ENCODE peak calls at places on chromosomes 6 and 20, in eight cellular contexts. Y, Q, R, F, E, G, B and J are unnamed samples.

GRCh38 chr6:15001511-15001910 is 244.4 kb upstream of the JARID2 start:
- DNase-seq in F (no peak), B (no peak), E (no peak), Y (no peak), G (no peak), Q (no peak), R (no peak), J (no peak)

GRCh38 chr6:113306552-113307145 is 550.5 kb upstream of the MARCKS start:
- DNase-seq in Y (peak), R (peak), Q (no peak), F (peak), B (peak), E (peak), G (peak), J (no peak)

GRCh38 chr6:76876922-76877553 is 586.3 kb downstream of the HTR1B start:
- DNase-seq in F (no peak), R (no peak), B (no peak), E (peak), G (no peak), Y (peak), Q (no peak), J (no peak)

GRCh38 chr20:18019068-18019467 is 38.6 kb downstream of the OVOL2 start:
- DNase-seq in Q (no peak), B (peak), G (no peak), F (no peak), Y (peak), R (no peak), E (no peak), J (no peak)

GRCh38 chr6:119312441-119312840 is 37.1 kb downstream of the MAN1A1 start:
- DNase-seq in B (peak), G (no peak), Q (no peak), E (no peak), R (no peak), Y (no peak), F (no peak), J (no peak)

GRCh38 chr6:21277601-21278043 is 315.9 kb upstream of the SOX4 start:
- DNase-seq in Y (no peak), F (no peak), R (no peak), Q (no peak), G (no peak), B (no peak), E (no peak), J (no peak)

GRCh38 chr6:148389086-148389485 is 46.4 kb downstream of the SASH1 start:
- DNase-seq in F (no peak), B (no peak), Y (no peak), R (no peak), Q (no peak), G (no peak), E (no peak), J (no peak)

GRCh38 chr20:6575912-6576391 is 191.5 kb upstream of the BMP2 start:
- DNase-seq in R (no peak), Y (no peak), Q (peak), F (no peak), G (no peak), B (no peak), E (no peak), J (no peak)

GRCh38 chr6:157606516-157606915 is 216.5 kb upstream of the SNX9 start:
- DNase-seq in Y (no peak), F (peak), B (no peak), G (no peak), Q (no peak), E (no peak), R (no peak), J (no peak)

GRCh38 chr6:25192562-25192961 is 86.6 kb upstream of the CARMIL1 start:
- DNase-seq in G (no peak), F (no peak), Y (peak), E (no peak), B (no peak), Q (no peak), R (no peak), J (no peak)

GRCh38 chr20:44785768-44786167 is 24.6 kb downstream of the RIMS4 start:
- DNase-seq in G (no peak), E (no peak), R (no peak), B (no peak), Y (no peak), F (no peak), Q (no peak), J (no peak)

GRCh38 chr6:20260360-20260759 is 48.1 kb upstream of the MBOAT1 start:
- DNase-seq in Y (no peak), G (no peak), Q (no peak), F (no peak), R (no peak), E (no peak), B (no peak), J (no peak)

GRCh38 chr6:98530732-98531131 is 303.6 kb upstream of the POU3F2 start:
- DNase-seq in Q (no peak), G (no peak), F (no peak), R (no peak), E (no peak), Y (no peak), B (no peak), J (no peak)

GRCh38 chr6:98526465-98526864 is 307.9 kb upstream of the POU3F2 start:
- DNase-seq in F (no peak), Q (no peak), G (no peak), B (no peak), Y (no peak), R (no peak), E (no peak), J (no peak)

GRCh38 chr6:98529364-98529763 is 305.0 kb upstream of the POU3F2 start:
- DNase-seq in G (no peak), R (no peak), B (no peak), Q (no peak), E (no peak), F (no peak), Y (no peak), J (no peak)

DNA sequence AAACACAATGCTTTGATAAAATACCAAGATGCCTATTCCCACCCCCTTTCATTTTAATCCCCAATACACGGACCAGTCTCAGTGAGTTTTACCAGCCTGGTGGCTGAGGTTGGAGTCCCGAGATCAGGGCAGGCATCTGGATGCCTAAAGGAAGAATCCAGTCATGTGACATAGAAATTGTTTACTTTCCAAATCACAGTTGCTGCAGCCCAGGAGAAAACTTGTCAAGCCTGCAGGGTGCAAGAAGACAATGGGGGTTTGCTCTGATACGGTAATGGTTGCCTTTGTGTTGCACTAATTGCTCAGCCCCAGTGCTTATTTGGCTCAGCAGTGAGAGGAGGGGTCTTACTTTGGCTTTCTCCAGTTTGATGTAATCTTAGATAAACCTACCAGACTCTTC is 308.5 kb upstream of the POU3F2 start:
- DNase-seq in G (no peak), F (no peak), B (no peak), Q (no peak), E (no peak), R (no peak), Y (no peak), J (no peak)
- H3K4me3 ChIP-seq in G (no peak), F (no peak), B (no peak), Q (no peak), E (no peak), R (no peak), Y (no peak), J (no peak)

GRCh38 chr6:108359901-108360882 is 65.3 kb downstream of the AFG1L start:
- DNase-seq in E (no peak), B (no peak), R (no peak), G (no peak), Y (no peak), F (no peak), Q (no peak), J (no peak)
- TF ChIP-seq CTCF in E (no peak), B (peak), R (no peak), G (no peak), Y (no peak), F (no peak), Q (no peak), J (no peak)

GRCh38 chr6:137106183-137106582 is 61.4 kb upstream of the IL20RA start:
- DNase-seq in G (no peak), Q (no peak), B (no peak), Y (no peak), R (no peak), F (no peak), E (no peak), J (no peak)
- H3K4me3 ChIP-seq in G (no peak), Q (no peak), B (no peak), Y (no peak), R (no peak), F (no peak), E (no peak), J (no peak)

DNA sequence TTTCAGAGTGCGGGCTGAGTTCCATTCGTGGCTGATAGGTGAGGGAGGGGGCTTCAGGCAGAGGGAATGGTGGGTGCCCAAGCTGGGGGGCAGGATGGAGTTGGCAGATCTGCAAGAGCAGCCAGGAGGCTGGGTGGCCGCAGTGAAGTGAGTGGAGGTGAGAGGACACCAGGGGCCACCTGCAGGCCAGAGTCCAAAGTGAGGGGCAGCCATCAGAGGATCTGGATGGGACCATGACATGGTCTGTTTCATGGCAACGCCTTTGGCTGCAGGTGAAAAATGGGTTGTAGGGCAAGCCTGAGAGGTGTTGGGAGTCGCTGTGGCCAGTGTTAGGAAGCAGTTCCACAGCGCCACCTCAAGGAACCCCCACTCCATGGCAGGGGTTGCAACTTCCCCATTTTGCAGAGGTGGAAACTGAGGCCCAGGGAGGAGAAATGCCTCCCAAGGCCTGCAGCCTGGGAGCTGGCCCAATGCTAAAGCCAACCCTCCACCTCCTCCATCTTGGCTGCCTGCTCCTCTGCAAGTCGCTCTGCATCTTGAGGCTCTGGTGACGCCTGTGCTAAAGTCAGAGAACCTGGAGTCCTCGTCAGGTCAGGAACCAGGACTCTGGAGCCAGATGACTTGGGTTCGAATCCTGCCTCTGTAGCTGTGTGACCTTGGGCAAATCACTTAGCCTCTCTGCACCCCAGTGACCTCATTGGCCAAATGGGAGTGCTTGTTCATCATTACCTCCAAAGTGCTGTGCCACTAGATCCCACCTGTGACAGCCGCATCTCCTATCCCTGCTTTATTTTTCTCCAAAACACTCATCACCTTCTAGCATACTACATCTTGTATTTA is 153.8 kb downstream of the CEBPB start:
- DNase-seq in F (no peak), R (no peak), B (peak), G (no peak), E (no peak), Q (no peak), Y (no peak), J (no peak)
- TF ChIP-seq CTCF in F (no peak), R (no peak), B (peak), G (peak), E (no peak), Q (peak), Y (peak), J (peak)

DNA sequence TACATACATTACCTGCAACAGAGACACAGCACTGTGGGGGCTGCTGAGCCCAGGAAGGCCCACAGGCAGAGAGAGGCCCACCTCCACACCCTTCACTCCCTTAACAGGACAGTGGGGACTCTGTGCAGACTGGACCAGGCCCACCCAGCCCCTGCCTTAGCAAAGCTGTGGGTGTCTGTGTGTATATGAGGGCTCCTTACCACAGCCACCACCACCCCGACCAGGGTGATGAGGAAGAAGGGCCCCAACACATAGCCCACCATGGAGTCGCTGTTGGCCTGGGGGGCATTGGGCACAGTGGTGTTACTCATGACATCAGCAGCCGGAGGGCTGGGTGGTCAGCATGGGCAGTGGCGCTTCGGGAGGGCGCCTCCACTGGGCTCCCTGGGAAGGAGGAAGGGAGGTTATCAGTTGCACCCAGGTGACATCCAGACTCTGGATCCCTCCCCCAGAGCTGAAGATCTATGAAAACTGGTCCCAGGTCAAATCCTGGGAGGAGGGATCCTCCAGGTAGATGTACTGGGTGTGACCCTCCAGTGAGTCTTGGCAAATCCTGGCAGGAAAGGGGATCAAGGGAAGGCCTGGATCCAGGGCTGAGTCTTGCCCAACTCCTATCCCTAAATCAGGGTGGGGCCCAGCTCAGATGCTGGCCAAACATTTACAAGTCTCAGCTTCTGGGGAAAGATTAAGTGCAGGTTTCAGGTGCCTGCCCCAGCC is 1.2 kb downstream of the SMIM29 start:
- DNase-seq in E (peak), R (no peak), Y (peak), Q (no peak), F (peak), B (peak), G (peak), J (no peak)
- H3K4me3 ChIP-seq in E (no peak), R (peak), Y (no peak), Q (peak), F (peak), B (peak), G (peak), J (peak)

DNA sequence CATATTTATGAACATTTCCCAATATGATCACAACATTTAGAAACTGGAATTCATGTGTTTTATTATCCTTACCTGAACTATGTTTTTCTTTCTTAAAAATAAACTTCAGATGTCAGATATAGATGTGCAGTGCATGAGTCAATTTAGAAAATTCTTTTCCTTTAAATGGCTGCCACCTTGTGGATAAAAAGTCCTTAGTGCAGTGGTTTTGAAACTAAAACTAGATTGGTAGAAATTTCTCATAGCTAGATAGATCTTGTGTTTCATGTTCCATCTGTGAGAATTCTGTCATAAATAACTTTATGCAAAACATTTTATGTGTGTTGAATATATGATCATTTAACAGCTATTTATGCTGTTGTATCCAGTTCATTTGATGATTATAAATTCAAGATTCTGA is 134.9 kb downstream of the KLHL32 start:
- DNase-seq in Q (no peak), G (no peak), B (peak), R (no peak), Y (no peak), E (no peak), F (no peak), J (peak)
- TF ChIP-seq CTCF in Q (peak), G (peak), B (peak), R (peak), Y (peak), E (peak), F (peak), J (peak)

GRCh38 chr6:3987072-3987471 is 91.9 kb downstream of the FAM217A start:
- DNase-seq in B (no peak), Q (no peak), E (peak), F (no peak), R (no peak), Y (no peak), G (no peak), J (no peak)

GRCh38 chr6:3984494-3984893 is 94.4 kb downstream of the FAM217A start:
- DNase-seq in E (no peak), Q (no peak), G (no peak), B (no peak), R (no peak), F (no peak), Y (no peak), J (no peak)

GRCh38 chr6:3986241-3986640 is 92.7 kb downstream of the FAM217A start:
- DNase-seq in Q (no peak), Y (no peak), F (no peak), B (no peak), R (no peak), G (no peak), E (no peak), J (no peak)

GRCh38 chr6:3990692-3991491 is 88.0 kb downstream of the FAM217A start:
- DNase-seq in Q (peak), B (peak), G (peak), F (peak), Y (peak), R (peak), E (peak), J (peak)

DNA sequence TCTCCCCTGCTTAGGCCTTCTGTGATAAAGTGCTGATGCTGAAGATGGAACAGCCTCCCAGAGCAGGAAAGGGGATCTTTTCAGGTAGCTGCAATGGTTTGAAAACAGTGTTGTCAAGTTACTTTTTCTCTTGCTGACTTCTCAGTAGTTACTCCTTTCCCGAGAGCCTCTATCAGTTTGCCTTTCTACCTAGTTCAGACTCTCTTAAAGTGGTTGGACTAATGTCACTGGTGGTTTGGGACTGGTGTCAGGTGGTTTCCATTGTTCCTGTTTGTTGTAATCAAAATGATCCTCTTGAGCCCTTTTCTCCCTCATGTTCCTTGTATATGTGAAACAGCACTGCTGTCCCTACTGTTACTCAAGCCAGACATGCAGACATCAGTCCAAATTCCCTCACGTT is 91.4 kb downstream of the FAM217A start:
- DNase-seq in R (no peak), Q (no peak), E (no peak), Y (no peak), F (no peak), B (no peak), G (no peak), J (no peak)
- H3K4me3 ChIP-seq in R (no peak), Q (no peak), E (no peak), Y (no peak), F (no peak), B (no peak), G (no peak), J (no peak)

GRCh38 chr6:44397424-44398169 is 10.1 kb downstream of the CDC5L start:
- DNase-seq in F (no peak), G (no peak), E (no peak), B (peak), Y (no peak), R (no peak), Q (no peak), J (no peak)
- TF ChIP-seq CTCF in F (no peak), G (no peak), E (no peak), B (peak), Y (no peak), R (no peak), Q (no peak), J (no peak)

GRCh38 chr20:58306421-58307261 is 2.9 kb upstream of the RAB22A start:
- DNase-seq in E (peak), R (peak), G (peak), B (no peak), Q (peak), Y (peak), F (peak), J (peak)
- H3K4me3 ChIP-seq in E (no peak), R (no peak), G (peak), B (no peak), Q (no peak), Y (no peak), F (no peak), J (no peak)